ENCODE peak calls at places on chromosome 16, in ten cellular contexts. One of them, this sample, is unnamed.

GRCh38 chr16:67431077-67431804 is at the start of gene HSD11B2:
- DNase-seq in dorsolateral prefrontal cortex: no peak
- DNase-seq in B cell: no peak
- DNase-seq in WTC11: peak
- DNase-seq in OCI-LY7: no peak
- DNase-seq in choroid plexus epithelial cell: peak
- DNase-seq in DND-41: no peak
- DNase-seq in Calu3: peak
- DNase-seq in lower leg skin: peak
- DNase-seq in mesothelial cell of epicardium: no peak
- DNase-seq in this sample: peak

GRCh38 chr16:13798211-13798610 is 121.7 kb upstream of the ERCC4 start:
- DNase-seq in dorsolateral prefrontal cortex: no peak
- DNase-seq in B cell: no peak
- DNase-seq in WTC11: no peak
- DNase-seq in OCI-LY7: no peak
- DNase-seq in choroid plexus epithelial cell: no peak
- DNase-seq in DND-41: no peak
- DNase-seq in Calu3: no peak
- DNase-seq in lower leg skin: no peak
- DNase-seq in mesothelial cell of epicardium: no peak
- DNase-seq in this sample: no peak

GRCh38 chr16:14358697-14359305 is 271.3 kb downstream of the PARN start:
- DNase-seq in dorsolateral prefrontal cortex: no peak
- DNase-seq in B cell: peak
- DNase-seq in WTC11: no peak
- DNase-seq in OCI-LY7: no peak
- DNase-seq in choroid plexus epithelial cell: no peak
- DNase-seq in DND-41: no peak
- DNase-seq in Calu3: no peak
- DNase-seq in lower leg skin: peak
- DNase-seq in mesothelial cell of epicardium: no peak
- DNase-seq in this sample: no peak

GRCh38 chr16:2860826-2861567 is 3.0 kb upstream of the PRSS22 start:
- DNase-seq in dorsolateral prefrontal cortex: no peak
- DNase-seq in B cell: no peak
- DNase-seq in WTC11: no peak
- DNase-seq in OCI-LY7: no peak
- DNase-seq in choroid plexus epithelial cell: no peak
- DNase-seq in DND-41: peak
- DNase-seq in Calu3: no peak
- DNase-seq in lower leg skin: no peak
- DNase-seq in mesothelial cell of epicardium: no peak
- DNase-seq in this sample: no peak

GRCh38 chr16:68921654-68922053 is 78.3 kb downstream of the TANGO6 start:
- DNase-seq in dorsolateral prefrontal cortex: no peak
- DNase-seq in B cell: no peak
- DNase-seq in WTC11: no peak
- DNase-seq in OCI-LY7: no peak
- DNase-seq in choroid plexus epithelial cell: peak
- DNase-seq in DND-41: no peak
- DNase-seq in Calu3: peak
- DNase-seq in lower leg skin: peak
- DNase-seq in mesothelial cell of epicardium: no peak
- DNase-seq in this sample: no peak

GRCh38 chr16:47904691-47905090 is 251.1 kb downstream of the ABCC12 start:
- DNase-seq in dorsolateral prefrontal cortex: no peak
- DNase-seq in B cell: no peak
- DNase-seq in WTC11: no peak
- DNase-seq in OCI-LY7: no peak
- DNase-seq in choroid plexus epithelial cell: no peak
- DNase-seq in DND-41: no peak
- DNase-seq in Calu3: no peak
- DNase-seq in lower leg skin: no peak
- DNase-seq in mesothelial cell of epicardium: no peak
- DNase-seq in this sample: no peak

GRCh38 chr16:53334581-53334980 is 99.7 kb upstream of the RBL2 start:
- DNase-seq in dorsolateral prefrontal cortex: no peak
- DNase-seq in B cell: no peak
- DNase-seq in WTC11: no peak
- DNase-seq in OCI-LY7: no peak
- DNase-seq in choroid plexus epithelial cell: no peak
- DNase-seq in DND-41: no peak
- DNase-seq in Calu3: no peak
- DNase-seq in lower leg skin: no peak
- DNase-seq in mesothelial cell of epicardium: no peak
- DNase-seq in this sample: no peak

GRCh38 chr16:70706948-70707465 is 21.2 kb upstream of the MTSS2 start:
- DNase-seq in dorsolateral prefrontal cortex: no peak
- DNase-seq in B cell: no peak
- DNase-seq in WTC11: no peak
- DNase-seq in OCI-LY7: no peak
- DNase-seq in choroid plexus epithelial cell: peak
- DNase-seq in DND-41: no peak
- DNase-seq in Calu3: peak
- DNase-seq in lower leg skin: no peak
- DNase-seq in mesothelial cell of epicardium: no peak
- DNase-seq in this sample: no peak

GRCh38 chr16:27795992-27796614 is 246.2 kb downstream of the KATNIP start:
- DNase-seq in dorsolateral prefrontal cortex: no peak
- DNase-seq in B cell: no peak
- DNase-seq in WTC11: peak
- DNase-seq in OCI-LY7: peak
- DNase-seq in choroid plexus epithelial cell: peak
- DNase-seq in DND-41: peak
- DNase-seq in Calu3: peak
- DNase-seq in lower leg skin: no peak
- DNase-seq in mesothelial cell of epicardium: peak
- DNase-seq in this sample: peak

GRCh38 chr16:76796978-76797377 is 394.0 kb upstream of the MON1B start:
- DNase-seq in dorsolateral prefrontal cortex: no peak
- DNase-seq in B cell: no peak
- DNase-seq in WTC11: no peak
- DNase-seq in OCI-LY7: no peak
- DNase-seq in choroid plexus epithelial cell: no peak
- DNase-seq in DND-41: no peak
- DNase-seq in Calu3: no peak
- DNase-seq in lower leg skin: no peak
- DNase-seq in mesothelial cell of epicardium: no peak
- DNase-seq in this sample: no peak

GRCh38 chr16:50323335-50324011 is 45.3 kb downstream of the BRD7 start:
- DNase-seq in dorsolateral prefrontal cortex: no peak
- DNase-seq in B cell: no peak
- DNase-seq in WTC11: no peak
- DNase-seq in OCI-LY7: no peak
- DNase-seq in choroid plexus epithelial cell: peak
- DNase-seq in DND-41: no peak
- DNase-seq in Calu3: no peak
- DNase-seq in lower leg skin: no peak
- DNase-seq in mesothelial cell of epicardium: no peak
- DNase-seq in this sample: no peak
- TF ChIP-seq CTCF in dorsolateral prefrontal cortex: no peak
- TF ChIP-seq CTCF in B cell: peak
- TF ChIP-seq CTCF in WTC11: no peak
- TF ChIP-seq CTCF in OCI-LY7: peak
- TF ChIP-seq CTCF in choroid plexus epithelial cell: peak
- TF ChIP-seq CTCF in DND-41: peak
- TF ChIP-seq CTCF in Calu3: no peak
- TF ChIP-seq CTCF in lower leg skin: no peak
- TF ChIP-seq CTCF in mesothelial cell of epicardium: no peak
- TF ChIP-seq CTCF in this sample: no peak

GRCh38 chr16:86531641-86532525 is 21.6 kb downstream of the FOXF1 start:
- DNase-seq in dorsolateral prefrontal cortex: no peak
- DNase-seq in B cell: no peak
- DNase-seq in WTC11: no peak
- DNase-seq in OCI-LY7: no peak
- DNase-seq in choroid plexus epithelial cell: no peak
- DNase-seq in DND-41: no peak
- DNase-seq in Calu3: no peak
- DNase-seq in lower leg skin: no peak
- DNase-seq in mesothelial cell of epicardium: no peak
- DNase-seq in this sample: no peak

GRCh38 chr16:86532526-86532815 is 22.1 kb downstream of the FOXF1 start:
- DNase-seq in dorsolateral prefrontal cortex: no peak
- DNase-seq in B cell: no peak
- DNase-seq in WTC11: no peak
- DNase-seq in OCI-LY7: no peak
- DNase-seq in choroid plexus epithelial cell: no peak
- DNase-seq in DND-41: no peak
- DNase-seq in Calu3: no peak
- DNase-seq in lower leg skin: no peak
- DNase-seq in mesothelial cell of epicardium: no peak
- DNase-seq in this sample: no peak

GRCh38 chr16:86531193-86531550 is 20.8 kb downstream of the FOXF1 start:
- DNase-seq in dorsolateral prefrontal cortex: peak
- DNase-seq in B cell: no peak
- DNase-seq in WTC11: no peak
- DNase-seq in OCI-LY7: no peak
- DNase-seq in choroid plexus epithelial cell: peak
- DNase-seq in DND-41: no peak
- DNase-seq in Calu3: no peak
- DNase-seq in lower leg skin: no peak
- DNase-seq in mesothelial cell of epicardium: no peak
- DNase-seq in this sample: no peak

GRCh38 chr16:86529160-86529559 is 18.8 kb downstream of the FOXF1 start:
- DNase-seq in dorsolateral prefrontal cortex: no peak
- DNase-seq in B cell: no peak
- DNase-seq in WTC11: no peak
- DNase-seq in OCI-LY7: no peak
- DNase-seq in choroid plexus epithelial cell: no peak
- DNase-seq in DND-41: no peak
- DNase-seq in Calu3: no peak
- DNase-seq in lower leg skin: no peak
- DNase-seq in mesothelial cell of epicardium: no peak
- DNase-seq in this sample: no peak

DNA sequence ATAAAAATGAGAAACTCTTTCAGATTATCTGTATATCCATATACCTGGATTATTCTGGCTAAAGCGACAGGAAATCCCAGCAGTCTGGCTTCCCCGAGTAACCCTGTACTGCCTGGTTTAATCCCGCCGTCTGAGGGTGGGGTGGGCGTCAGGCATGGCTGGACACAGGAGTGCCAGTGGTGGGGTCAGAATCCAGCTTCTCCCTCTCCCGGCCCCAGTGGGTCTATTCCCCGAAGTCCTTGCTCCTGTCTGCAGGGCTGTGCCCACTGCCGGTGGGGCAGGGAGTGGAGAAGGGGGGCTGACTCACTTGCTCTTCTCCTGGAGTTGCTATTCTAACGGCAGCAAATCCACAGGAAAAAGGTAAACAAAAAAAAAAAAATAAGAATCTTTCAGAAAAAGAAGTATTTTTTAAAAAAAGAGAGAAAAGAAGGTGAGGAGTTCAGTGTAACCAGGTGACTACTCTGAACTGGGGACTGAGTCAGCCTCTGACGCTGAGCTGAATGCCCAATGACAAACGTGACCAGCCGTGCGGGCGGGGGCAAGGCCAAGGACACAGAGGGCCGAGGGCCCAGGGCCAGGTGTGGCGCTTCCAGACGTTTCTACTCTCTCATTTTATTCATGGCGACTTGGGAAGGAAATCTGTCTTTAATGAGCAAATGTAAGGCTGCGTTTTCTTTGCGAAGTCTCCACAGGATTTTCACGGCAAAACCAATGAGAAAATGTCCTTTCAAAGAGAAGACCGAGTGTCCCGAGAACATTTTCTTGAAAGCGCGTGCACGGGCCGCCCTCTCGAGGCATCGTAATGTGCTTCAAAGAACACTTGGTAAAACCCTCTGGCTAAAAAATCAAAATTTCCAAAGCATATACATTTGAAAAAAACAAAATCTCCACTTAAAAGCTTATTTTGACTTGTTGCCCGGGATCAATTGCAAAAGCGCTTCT is 20.2 kb downstream of the FOXF1 start:
- DNase-seq in dorsolateral prefrontal cortex: no peak
- DNase-seq in B cell: no peak
- DNase-seq in WTC11: no peak
- DNase-seq in OCI-LY7: no peak
- DNase-seq in choroid plexus epithelial cell: no peak
- DNase-seq in DND-41: no peak
- DNase-seq in Calu3: no peak
- DNase-seq in lower leg skin: no peak
- DNase-seq in mesothelial cell of epicardium: no peak
- DNase-seq in this sample: no peak
- TF ChIP-seq CTCF in dorsolateral prefrontal cortex: no peak
- TF ChIP-seq CTCF in B cell: no peak
- TF ChIP-seq CTCF in WTC11: no peak
- TF ChIP-seq CTCF in OCI-LY7: no peak
- TF ChIP-seq CTCF in choroid plexus epithelial cell: no peak
- TF ChIP-seq CTCF in DND-41: no peak
- TF ChIP-seq CTCF in Calu3: no peak
- TF ChIP-seq CTCF in lower leg skin: no peak
- TF ChIP-seq CTCF in mesothelial cell of epicardium: no peak
- TF ChIP-seq CTCF in this sample: no peak

DNA sequence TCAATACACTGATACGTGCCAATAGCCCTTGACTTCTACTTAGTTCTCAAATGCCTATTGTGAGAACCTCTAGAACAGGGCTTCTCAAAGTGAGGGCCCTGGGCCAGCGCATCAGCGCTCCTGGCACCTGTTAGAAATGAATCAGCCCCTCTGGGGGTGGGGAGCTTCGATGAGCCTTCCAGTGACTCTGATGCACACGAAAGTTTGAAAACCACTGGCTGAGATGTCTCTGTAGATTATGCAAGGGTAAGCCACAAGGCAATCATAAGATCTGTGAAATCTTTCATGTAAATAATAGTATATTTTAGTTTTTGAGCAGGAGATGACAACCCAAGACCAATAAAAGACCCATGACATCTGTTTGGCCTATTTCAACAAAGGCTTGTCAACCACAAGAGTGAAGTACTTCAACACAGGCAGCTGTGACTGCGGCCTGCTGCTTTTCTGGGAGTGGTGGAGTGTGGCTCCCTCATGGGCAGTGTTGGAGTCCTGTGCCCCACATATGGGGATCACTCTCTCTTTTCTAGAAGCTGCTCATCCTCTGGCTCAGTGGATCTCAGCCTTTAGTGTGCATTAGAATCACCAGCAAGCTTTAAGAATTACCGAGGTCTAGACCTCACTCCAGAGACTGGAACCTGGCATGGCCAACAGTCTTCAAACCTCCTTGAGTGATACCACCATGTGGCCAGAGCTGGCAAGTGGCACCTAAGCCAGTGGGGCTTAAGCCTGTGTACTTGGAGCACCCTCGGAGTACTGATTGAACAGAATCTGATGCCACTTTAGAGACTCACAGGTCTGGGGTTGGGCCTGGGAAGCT is 5.8 kb downstream of the MTHFSD start:
- DNase-seq in dorsolateral prefrontal cortex: no peak
- DNase-seq in B cell: no peak
- DNase-seq in WTC11: no peak
- DNase-seq in OCI-LY7: no peak
- DNase-seq in choroid plexus epithelial cell: no peak
- DNase-seq in DND-41: no peak
- DNase-seq in Calu3: no peak
- DNase-seq in lower leg skin: no peak
- DNase-seq in mesothelial cell of epicardium: no peak
- DNase-seq in this sample: no peak
- TF ChIP-seq CTCF in dorsolateral prefrontal cortex: no peak
- TF ChIP-seq CTCF in B cell: no peak
- TF ChIP-seq CTCF in WTC11: no peak
- TF ChIP-seq CTCF in OCI-LY7: no peak
- TF ChIP-seq CTCF in choroid plexus epithelial cell: no peak
- TF ChIP-seq CTCF in DND-41: no peak
- TF ChIP-seq CTCF in Calu3: no peak
- TF ChIP-seq CTCF in lower leg skin: no peak
- TF ChIP-seq CTCF in mesothelial cell of epicardium: no peak
- TF ChIP-seq CTCF in this sample: no peak

GRCh38 chr16:30609928-30610839 is at the start of gene ZNF689:
- DNase-seq in dorsolateral prefrontal cortex: peak
- DNase-seq in B cell: peak
- DNase-seq in WTC11: peak
- DNase-seq in OCI-LY7: peak
- DNase-seq in choroid plexus epithelial cell: peak
- DNase-seq in DND-41: peak
- DNase-seq in Calu3: peak
- DNase-seq in lower leg skin: peak
- DNase-seq in mesothelial cell of epicardium: peak
- DNase-seq in this sample: peak
- TF ChIP-seq CTCF in dorsolateral prefrontal cortex: peak
- TF ChIP-seq CTCF in B cell: no peak
- TF ChIP-seq CTCF in WTC11: no peak
- TF ChIP-seq CTCF in OCI-LY7: no peak
- TF ChIP-seq CTCF in choroid plexus epithelial cell: peak
- TF ChIP-seq CTCF in DND-41: peak
- TF ChIP-seq CTCF in Calu3: no peak
- TF ChIP-seq CTCF in lower leg skin: no peak
- TF ChIP-seq CTCF in mesothelial cell of epicardium: no peak
- TF ChIP-seq CTCF in this sample: no peak